ENCODE peak calls at places on chromosomes 1 and 21, in five cellular contexts. G is CD4-positive, alpha-beta memory T cell; U is kidney glomerular epithelial cell; A is glomerular endothelial cell; J is uterus. T is an unnamed sample.

GRCh38 chr1:22414244-22414751 is 37.4 kb upstream of the ZBTB40 start:
- DNase-seq in A (no peak), U (peak; percentile 44), J (no peak), G (no peak), T (no peak)

GRCh38 chr1:98314591-98314990 is 346.9 kb upstream of the SNX7 start:
- DNase-seq in A (no peak), G (no peak), U (no peak), J (no peak), T (no peak)

GRCh38 chr1:179921981-179922380 is 32.6 kb upstream of the CEP350 start:
- DNase-seq in U (no peak), G (no peak), A (no peak), J (no peak), T (no peak)

GRCh38 chr1:246398126-246398813 is 108.8 kb downstream of the SMYD3 start:
- DNase-seq in G (no peak), J (no peak), U (no peak), A (no peak), T (no peak)

GRCh38 chr1:201406831-201407406 is 7.8 kb upstream of the LAD1 start:
- DNase-seq in U (no peak), G (no peak), J (no peak), A (no peak), T (no peak)

GRCh38 chr21:41648591-41649031 is 118.2 kb downstream of the RIPK4 start:
- DNase-seq in A (no peak), U (no peak), J (no peak), G (no peak), T (no peak)

GRCh38 chr1:198498881-198499280 is 41.6 kb downstream of the ATP6V1G3 start:
- DNase-seq in U (no peak), G (no peak), J (no peak), A (no peak), T (no peak)

GRCh38 chr1:9422921-9423505 is 116.3 kb upstream of the SLC25A33 start:
- DNase-seq in A (no peak), J (no peak), G (no peak), U (no peak), T (no peak)

GRCh38 chr1:215282557-215282956 is 200.0 kb downstream of the KCNK2 start:
- DNase-seq in J (no peak), A (peak; percentile 41), U (peak; percentile 19), G (no peak), T (no peak)

GRCh38 chr21:43909736-43910455 is 44.9 kb downstream of the AGPAT3 start:
- DNase-seq in J (no peak), G (no peak), U (no peak), A (no peak), T (no peak)

GRCh38 chr1:92329356-92330129 is 30.7 kb downstream of the RPAP2 start:
- DNase-seq in A (no peak), J (no peak), G (no peak), U (no peak), T (no peak)

GRCh38 chr1:230818881-230819280 is 49.4 kb downstream of the C1orf198 start:
- DNase-seq in A (no peak), J (no peak), G (no peak), U (no peak), T (no peak)

GRCh38 chr1:118940957-118941356 is 47.2 kb downstream of the TBX15 start:
- DNase-seq in U (no peak), J (no peak), G (no peak), A (no peak), T (no peak)

GRCh38 chr1:219419135-219419534 is 193.8 kb downstream of the ZC3H11B start:
- DNase-seq in G (no peak), A (no peak), J (no peak), U (no peak), T (no peak)

GRCh38 chr1:193060938-193061337 is 1.5 kb downstream of the RO60 start:
- DNase-seq in G (no peak), J (no peak), A (no peak), U (no peak), T (no peak)

GRCh38 chr1:241716915-241717651 is 65.0 kb downstream of the WDR64 start:
- DNase-seq in A (no peak), G (no peak), J (no peak), U (no peak), T (no peak)

GRCh38 chr1:245707941-245708340 is 553.2 kb downstream of the KIF26B start:
- DNase-seq in G (no peak), U (peak; percentile 1), J (no peak), A (no peak), T (no peak)

GRCh38 chr1:31588751-31589515 is 12.6 kb downstream of the TINAGL1 start:
- DNase-seq in U (no peak), A (no peak), J (peak; percentile 43), G (no peak), T (peak; percentile 69)

GRCh38 chr1:34192621-34193020 is 15.9 kb downstream of the C1orf94 start:
- DNase-seq in G (no peak), U (no peak), A (no peak), J (no peak), T (no peak)

GRCh38 chr1:43935711-43936427 is 2.3 kb downstream of the ARTN start:
- DNase-seq in U (no peak), A (no peak), G (no peak), J (no peak), T (peak; percentile 87)

GRCh38 chr1:56617141-56617540 is 28.0 kb upstream of the PRKAA2 start:
- DNase-seq in A (no peak), G (no peak), J (no peak), U (no peak), T (no peak)

GRCh38 chr1:11414921-11415538 is 63.9 kb upstream of the DISP3 start:
- DNase-seq in U (no peak), G (no peak), A (no peak), J (no peak), T (no peak)

GRCh38 chr1:6962956-6963915 is 178.0 kb downstream of the CAMTA1 start:
- DNase-seq in A (no peak), G (peak; percentile 15), J (peak; percentile 52), U (no peak), T (no peak)